ENCODE peak calls at places on chromosome X, in four cellular contexts. D, C, V and I are unnamed samples.

GRCh38 chrX:133865761-133866470 is 119.5 kb downstream of the GPC3 start:
- DNase-seq in C (no peak), V (no peak), D (no peak), I (no peak)

GRCh38 chrX:143632625-143633387 is 3.1 kb downstream of the SLITRK4 start:
- DNase-seq in V (no peak), D (no peak), C (no peak), I (no peak)

GRCh38 chrX:118577041-118577440 is 81.4 kb downstream of the DOCK11 start:
- DNase-seq in V (no peak), C (no peak), D (peak), I (no peak)

GRCh38 chrX:130682990-130683389 is 220.0 kb downstream of the ENOX2 start:
- DNase-seq in D (no peak), C (no peak), V (no peak), I (no peak)

GRCh38 chrX:40314070-40314469 is 216.3 kb upstream of the BCOR start:
- DNase-seq in C (peak), D (no peak), V (no peak), I (peak)

GRCh38 chrX:455199-455598 is 68.5 kb upstream of the PPP2R3B start:
- DNase-seq in D (no peak), V (no peak), C (no peak), I (no peak)

GRCh38 chrX:150372756-150373155 is 9.6 kb downstream of the MAMLD1 start:
- DNase-seq in V (no peak), D (no peak), C (no peak), I (no peak)

GRCh38 chrX:71992711-71993110 is 82.1 kb downstream of the NHSL2 start:
- DNase-seq in D (no peak), V (no peak), C (no peak), I (no peak)

GRCh38 chrX:150935466-150935865 is 37.0 kb upstream of the CD99L2 start:
- DNase-seq in C (no peak), D (no peak), V (no peak), I (no peak)

GRCh38 chrX:118974908-118975671 is 672 bp downstream of the LONRF3 start:
- DNase-seq in D (peak), V (no peak), C (peak), I (peak)

GRCh38 chrX:134186362-134187121 is 50.4 kb upstream of the CCDC160 start:
- DNase-seq in C (no peak), V (peak), D (no peak), I (no peak)

DNA sequence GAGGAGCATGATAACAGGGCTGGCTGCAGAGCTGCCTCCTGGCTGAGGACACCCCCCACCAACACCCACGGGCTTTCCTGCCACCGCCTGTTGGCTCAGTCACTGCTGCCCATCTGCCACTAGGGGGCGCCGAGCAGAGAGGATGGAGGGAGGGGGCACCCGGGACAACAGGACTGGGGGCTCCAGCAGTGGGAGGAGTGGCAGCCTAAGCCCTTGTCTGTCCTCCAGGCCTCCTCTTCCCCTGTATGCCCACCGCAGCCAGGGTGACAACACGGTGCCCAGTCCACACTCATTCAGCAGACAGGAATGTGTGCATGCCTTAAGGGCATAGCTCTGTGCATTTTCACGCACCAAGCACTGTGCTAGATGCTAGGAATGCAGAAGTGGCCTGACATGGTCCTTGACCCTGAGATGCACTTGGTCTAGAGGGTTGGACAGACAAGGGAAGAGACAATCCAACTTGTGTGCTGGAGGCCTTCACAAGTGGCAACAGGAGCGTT is 149.9 kb downstream of the AMMECR1 start:
- DNase-seq in D (no peak), C (peak), V (no peak), I (peak)
- TF ChIP-seq ESRRA in D (no peak), C (no peak), V (no peak), I (no peak)

GRCh38 chrX:140090800-140091275 is 125.5 kb upstream of the CXorf66 start:
- DNase-seq in V (no peak), D (no peak), C (no peak), I (no peak)

GRCh38 chrX:140087865-140088264 is 122.5 kb upstream of the CXorf66 start:
- DNase-seq in C (no peak), D (no peak), V (no peak), I (no peak)

GRCh38 chrX:140092121-140092520 is 126.8 kb upstream of the CXorf66 start:
- DNase-seq in V (no peak), D (no peak), C (no peak), I (peak)

GRCh38 chrX:140088438-140088837 is 123.1 kb upstream of the CXorf66 start:
- DNase-seq in D (no peak), V (no peak), C (no peak), I (no peak)

DNA sequence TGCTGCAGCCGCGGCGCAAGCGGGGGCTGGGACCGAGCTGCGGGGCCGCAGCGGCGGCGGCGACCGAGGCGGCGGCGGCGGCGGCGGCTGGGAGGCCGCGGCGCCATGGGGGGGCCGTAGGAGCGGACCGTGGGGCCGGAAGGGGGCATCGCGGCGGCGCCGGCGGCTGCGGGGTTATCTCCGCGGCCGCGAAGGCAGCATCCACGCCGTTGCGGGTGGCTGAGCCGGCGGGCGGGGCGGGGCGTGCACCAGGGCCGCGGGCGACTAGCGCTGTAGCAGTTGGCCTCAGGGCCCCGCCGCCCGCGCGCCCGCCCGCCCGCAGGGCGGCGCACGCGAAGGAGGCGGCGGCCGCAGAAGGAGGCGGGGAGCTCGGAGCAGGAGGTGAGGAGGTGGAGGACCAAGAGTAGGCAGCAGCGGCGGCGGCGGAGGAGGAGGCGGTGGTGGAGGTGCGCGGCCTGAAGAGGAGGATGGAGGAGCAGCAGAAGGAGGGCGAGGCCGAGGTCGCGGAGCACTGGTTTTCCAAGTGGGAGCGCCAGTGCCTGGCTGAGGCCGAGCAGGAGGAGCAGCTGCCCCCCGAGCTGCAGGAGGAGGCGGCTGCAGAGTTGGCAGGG is 126.1 kb upstream of the CXorf66 start:
- DNase-seq in D (no peak), C (peak), V (no peak), I (peak)
- TF ChIP-seq CBFB in D (no peak), C (no peak), V (no peak), I (no peak)

GRCh38 chrX:140664939-140665338 is 44.6 kb upstream of the LINC00632 start:
- DNase-seq in V (no peak), C (no peak), D (peak), I (no peak)
- TF ChIP-seq CTCF in V (no peak), C (no peak), D (peak), I (peak)

GRCh38 chrX:152926923-152927322 is 29.1 kb downstream of the ZNF185 start:
- DNase-seq in C (no peak), D (no peak), V (no peak), I (no peak)

GRCh38 chrX:152926279-152926678 is 28.4 kb downstream of the ZNF185 start:
- DNase-seq in C (peak), V (no peak), D (peak), I (peak)

GRCh38 chrX:152929898-152930297 is 32.0 kb downstream of the ZNF185 start:
- DNase-seq in V (no peak), C (no peak), D (no peak), I (no peak)

GRCh38 chrX:152928761-152929400 is 31.0 kb downstream of the ZNF185 start:
- DNase-seq in C (no peak), D (no peak), V (no peak), I (no peak)

GRCh38 chrX:152927858-152928760 is 30.2 kb downstream of the ZNF185 start:
- DNase-seq in V (no peak), D (no peak), C (no peak), I (no peak)
- TF ChIP-seq ESRRA in V (no peak), D (no peak), C (no peak), I (no peak)

DNA sequence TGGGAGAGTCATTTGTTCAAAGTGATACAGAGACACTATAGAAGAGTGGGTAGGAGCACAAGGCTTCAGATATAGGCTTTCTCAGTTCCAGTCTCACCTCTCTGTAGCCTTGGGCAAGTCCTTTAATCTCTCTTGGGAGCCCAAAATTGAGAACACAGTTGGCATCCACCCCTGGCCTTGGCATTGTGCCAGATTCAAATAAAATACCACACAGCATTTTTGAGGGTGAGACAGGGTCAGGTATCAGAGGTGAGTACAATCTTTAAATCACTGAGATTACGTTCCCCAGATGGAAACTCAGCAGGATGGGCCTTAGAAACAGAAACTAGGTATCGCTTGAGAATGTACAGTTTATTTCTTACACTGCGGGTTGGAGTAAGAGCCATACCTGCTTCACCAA is 25.2 kb upstream of the SMIM10L2A start:
- DNase-seq in V (no peak), C (no peak), D (no peak), I (no peak)
- TF ChIP-seq CBFB in V (no peak), C (no peak), D (no peak), I (no peak)

GRCh38 chrX:140038842-140039241 is 73.5 kb upstream of the CXorf66 start:
- DNase-seq in C (no peak), V (no peak), D (no peak), I (no peak)

GRCh38 chrX:140040397-140040796 is 75.1 kb upstream of the CXorf66 start:
- DNase-seq in C (no peak), V (no peak), D (no peak), I (no peak)

GRCh38 chrX:140034916-140035315 is 69.6 kb upstream of the CXorf66 start:
- DNase-seq in V (no peak), C (peak), D (no peak), I (no peak)
- TF ChIP-seq CTCF in V (no peak), C (peak), D (peak), I (no peak)

DNA sequence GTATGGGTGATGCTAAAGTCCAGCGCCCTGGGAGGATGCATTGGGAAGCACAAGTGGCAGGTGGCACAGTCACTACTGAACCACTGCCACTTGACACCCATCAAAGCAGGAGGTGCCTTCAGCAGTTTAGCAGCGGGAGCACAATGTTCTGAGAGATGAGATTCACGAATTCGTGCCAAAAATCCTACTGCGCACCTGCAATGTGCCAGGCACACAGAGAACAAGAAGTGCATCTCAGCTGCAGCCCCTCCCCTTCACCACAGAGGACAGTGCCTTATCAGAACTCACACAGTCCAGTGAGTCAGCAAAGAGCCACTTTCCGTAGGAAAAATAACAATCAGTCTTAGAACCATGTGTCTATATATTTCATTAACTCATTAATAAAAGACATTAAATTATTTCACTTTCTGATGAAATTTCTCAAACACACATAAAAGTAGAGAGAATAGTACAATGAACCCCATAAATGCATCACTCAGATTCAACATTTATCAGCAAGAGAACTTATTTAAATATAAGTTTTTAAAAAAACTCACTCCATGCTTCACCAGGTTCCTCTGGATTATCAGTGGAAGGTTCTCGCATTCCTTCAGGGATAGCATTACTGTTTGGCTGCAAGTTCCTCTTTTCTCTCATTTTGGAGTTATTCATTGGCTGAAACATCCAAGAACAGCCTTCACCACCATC is 47.0 kb downstream of the BEND2 start:
- DNase-seq in D (no peak), C (peak), V (no peak), I (no peak)
- TF ChIP-seq ESRRA in D (no peak), C (no peak), V (no peak), I (no peak)

GRCh38 chrX:19666950-19667349 is 151.6 kb upstream of the MAP3K15 start:
- DNase-seq in V (no peak), D (no peak), C (no peak), I (no peak)

GRCh38 chrX:19672211-19672814 is 157.0 kb upstream of the MAP3K15 start:
- DNase-seq in C (no peak), D (no peak), V (no peak), I (no peak)

GRCh38 chrX:19673334-19674040 is 158.2 kb upstream of the MAP3K15 start:
- DNase-seq in D (peak), V (no peak), C (no peak), I (no peak)

GRCh38 chrX:19670854-19671620 is 155.7 kb upstream of the MAP3K15 start:
- DNase-seq in D (peak), V (no peak), C (no peak), I (peak)

GRCh38 chrX:19670321-19670750 is 155.0 kb upstream of the MAP3K15 start:
- DNase-seq in D (peak), V (no peak), C (no peak), I (no peak)
- TF ChIP-seq CBFB in D (no peak), V (no peak), C (no peak), I (no peak)

DNA sequence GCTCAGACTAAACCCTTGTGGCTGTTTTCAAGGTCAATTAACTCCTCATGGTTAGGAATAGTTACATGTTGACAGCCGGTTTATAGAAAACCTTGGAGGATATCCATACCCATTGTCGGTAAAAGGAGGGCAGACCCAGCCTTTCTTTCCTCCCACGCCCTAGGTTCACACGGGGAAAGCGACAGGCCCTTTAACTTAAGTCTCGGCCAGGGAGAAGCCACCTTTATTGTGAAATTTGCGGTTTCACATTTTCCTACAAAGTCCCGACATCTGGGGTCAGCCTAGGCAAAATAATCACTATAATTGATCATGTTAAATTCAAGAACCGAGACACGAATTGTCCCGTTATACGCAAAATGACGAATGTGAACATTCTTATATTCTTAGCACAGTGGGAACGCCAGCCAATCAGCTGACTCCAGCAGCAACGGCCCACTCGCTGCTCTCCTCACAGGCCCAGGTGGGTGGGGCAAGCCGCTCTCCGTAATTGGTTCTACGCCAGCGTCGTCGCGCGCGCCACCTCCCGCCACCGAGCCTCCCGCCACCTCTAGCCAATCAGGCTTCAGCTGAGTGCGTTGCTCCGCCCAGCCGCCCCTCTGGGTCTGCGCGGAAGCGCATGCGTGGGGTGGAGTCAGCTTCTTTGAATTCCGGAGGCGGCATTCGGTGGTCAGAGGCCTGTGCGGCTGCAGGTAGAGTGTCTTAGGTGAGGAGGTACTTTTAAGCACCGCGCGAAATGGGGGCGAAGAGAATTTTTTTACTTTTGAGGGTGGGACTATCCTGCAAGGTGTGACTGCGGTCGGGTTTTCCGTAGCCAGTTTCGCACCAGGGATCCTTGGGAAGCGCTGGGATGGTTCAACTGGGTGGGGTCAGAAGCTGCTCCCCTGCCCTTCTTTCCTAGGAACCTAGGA is at the start of gene CENPI:
- DNase-seq in D (peak), C (peak), V (peak), I (peak)
- TF ChIP-seq CTCF in D (no peak), C (no peak), V (no peak), I (no peak)

DNA sequence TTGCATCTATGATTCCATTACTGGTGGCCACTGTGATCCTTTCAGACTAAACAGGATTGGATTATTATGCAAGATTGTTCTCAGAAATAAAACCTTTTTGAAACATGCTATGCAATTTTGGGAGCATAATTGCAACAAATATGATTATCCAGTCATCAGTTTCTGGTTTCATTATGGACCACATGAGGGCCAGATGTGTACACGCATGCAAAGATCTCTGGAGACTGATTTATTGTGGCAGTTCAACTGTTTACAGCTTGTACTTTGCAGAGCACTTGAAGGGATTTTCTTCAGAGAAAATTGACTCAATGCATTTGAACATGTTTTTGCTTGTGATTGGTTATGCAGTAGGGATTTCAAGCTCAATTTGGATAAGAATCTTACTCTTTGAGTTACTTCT is 31.0 kb upstream of the SPANXB1 start:
- DNase-seq in D (no peak), C (no peak), V (no peak), I (no peak)
- TF ChIP-seq ESRRA in D (no peak), C (no peak), V (no peak), I (no peak)